ENCODE peak calls at places on chromosomes 12 and 14, in eight cellular contexts. H, U, L, J, Y, M, K and A are unnamed samples.

GRCh38 chr12:38664661-38665269 is 240.6 kb downstream of the CPNE8 start:
- DNase-seq in H (no peak), U (no peak), L (no peak), J (no peak), Y (peak), M (peak), K (no peak), A (no peak)

GRCh38 chr14:72665259-72665658 is 228.6 kb downstream of the DPF3 start:
- DNase-seq in H (no peak), U (no peak), L (no peak), J (no peak), Y (peak), M (peak), K (peak), A (no peak)

GRCh38 chr12:14261861-14262260 is 103.6 kb upstream of the ATF7IP start:
- DNase-seq in H (no peak), U (no peak), L (no peak), J (no peak), Y (no peak), M (no peak), K (no peak), A (no peak)

GRCh38 chr14:58151701-58152568 is at the start of gene ARMH4:
- DNase-seq in H (peak), U (peak), L (peak), J (peak), Y (peak), M (peak), K (peak), A (peak)

GRCh38 chr12:55659486-55660385 is 23.0 kb downstream of the OR10P1 start:
- DNase-seq in H (no peak), U (no peak), L (no peak), J (peak), Y (peak), M (no peak), K (peak), A (no peak)

GRCh38 chr12:132356686-132357622 is 27.6 kb upstream of the GALNT9 start:
- DNase-seq in H (no peak), U (no peak), L (peak), J (no peak), Y (peak), M (peak), K (peak), A (peak)

GRCh38 chr14:52998376-52999010 is 47.6 kb upstream of the FERMT2 start:
- DNase-seq in H (no peak), U (no peak), L (no peak), J (no peak), Y (peak), M (no peak), K (peak), A (no peak)

GRCh38 chr12:6277982-6278438 is 32.5 kb upstream of the PLEKHG6 start:
- DNase-seq in H (no peak), U (no peak), L (peak), J (no peak), Y (no peak), M (peak), K (no peak), A (no peak)

GRCh38 chr12:102107970-102108369 is 11.9 kb downstream of the NUP37 start:
- DNase-seq in H (no peak), U (no peak), L (no peak), J (no peak), Y (no peak), M (no peak), K (no peak), A (no peak)

GRCh38 chr12:114903394-114903748 is 219.4 kb upstream of the TBX3 start:
- DNase-seq in H (no peak), U (no peak), L (no peak), J (no peak), Y (peak), M (no peak), K (peak), A (no peak)
- H3K27ac ChIP-seq in H (no peak), U (no peak), L (no peak), J (no peak), Y (peak), M (no peak), K (peak), A (no peak)

GRCh38 chr14:96203116-96203515 is 1.5 kb upstream of the BDKRB2 start:
- DNase-seq in H (no peak), U (no peak), L (no peak), J (peak), Y (no peak), M (no peak), K (no peak), A (no peak)

GRCh38 chr14:96205059-96205993 is 687 bp downstream of the BDKRB2 start:
- DNase-seq in H (no peak), U (no peak), L (peak), J (no peak), Y (peak), M (peak), K (no peak), A (no peak)

GRCh38 chr14:96205994-96206392 is 1.4 kb downstream of the BDKRB2 start:
- DNase-seq in H (no peak), U (no peak), L (peak), J (no peak), Y (peak), M (no peak), K (no peak), A (no peak)

GRCh38 chr14:96203635-96204034 is 1.0 kb upstream of the BDKRB2 start:
- DNase-seq in H (no peak), U (no peak), L (peak), J (no peak), Y (no peak), M (peak), K (no peak), A (no peak)

GRCh38 chr14:96204151-96205058 is at the start of gene BDKRB2:
- DNase-seq in H (no peak), U (no peak), L (peak), J (peak), Y (peak), M (peak), K (peak), A (no peak)
- H3K27ac ChIP-seq in H (no peak), U (no peak), L (peak), J (no peak), Y (peak), M (peak), K (no peak), A (no peak)

GRCh38 chr14:67650161-67650560 is 24.3 kb downstream of the VTI1B start:
- DNase-seq in H (no peak), U (no peak), L (no peak), J (no peak), Y (peak), M (no peak), K (no peak), A (no peak)
- H3K27ac ChIP-seq in H (no peak), U (no peak), L (no peak), J (no peak), Y (peak), M (no peak), K (no peak), A (peak)

DNA sequence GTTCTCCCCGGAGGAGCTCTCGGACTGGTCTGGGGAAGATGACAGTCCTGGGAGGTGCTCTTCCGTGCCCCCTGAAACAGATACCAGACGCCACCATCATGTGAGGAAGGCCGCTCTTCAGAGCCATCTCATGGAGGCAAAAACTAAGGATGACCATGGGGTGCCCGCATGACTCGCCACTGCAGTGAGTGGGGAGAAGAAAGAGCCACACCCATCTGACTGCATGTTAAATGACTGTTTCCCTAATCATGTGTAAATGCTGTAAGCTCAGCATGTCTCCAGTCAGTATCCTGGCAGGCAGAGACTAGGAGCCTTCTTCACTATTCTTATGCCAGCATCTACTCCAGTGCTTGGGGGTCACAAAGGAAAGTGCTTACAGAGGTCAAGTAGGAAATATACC is 4.0 kb downstream of the STON2 start:
- DNase-seq in H (no peak), U (no peak), L (no peak), J (no peak), Y (peak), M (peak), K (no peak), A (no peak)
- H3K27ac ChIP-seq in H (no peak), U (no peak), L (no peak), J (no peak), Y (no peak), M (peak), K (no peak), A (no peak)

DNA sequence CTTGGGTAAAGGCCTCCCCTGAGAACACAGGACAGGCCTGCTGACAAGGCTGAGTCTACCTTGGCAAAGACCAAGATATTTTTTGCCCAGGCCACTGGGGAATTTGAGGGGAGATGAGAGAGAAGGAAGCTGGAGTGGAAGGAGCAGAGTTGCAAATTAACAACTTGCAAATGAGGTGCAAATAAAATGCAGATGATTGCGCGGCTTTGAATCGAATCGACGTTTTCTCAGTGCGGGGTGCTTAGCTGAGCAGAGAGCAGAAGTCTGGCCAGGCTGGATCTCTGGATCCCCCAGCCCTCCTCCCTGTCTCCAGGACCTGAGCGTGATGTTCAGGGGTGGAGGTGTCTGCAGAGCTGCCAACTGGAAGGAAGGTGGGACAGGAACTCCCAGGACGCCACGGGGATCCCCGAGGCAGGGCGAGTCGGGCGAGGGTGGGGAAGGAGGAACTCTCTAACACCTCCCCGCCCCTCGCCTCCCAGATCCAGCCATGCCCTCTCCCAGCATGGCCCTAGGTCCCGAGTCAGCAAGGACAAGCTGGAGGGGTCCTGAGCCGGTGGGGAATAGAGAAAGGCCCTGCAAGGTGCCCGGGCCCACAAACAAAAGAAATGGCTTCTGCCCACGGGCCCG is 534 bp upstream of the CARMIL3 start:
- DNase-seq in H (no peak), U (no peak), L (no peak), J (peak), Y (no peak), M (no peak), K (no peak), A (no peak)
- H3K27ac ChIP-seq in H (no peak), U (no peak), L (no peak), J (no peak), Y (no peak), M (peak), K (no peak), A (peak)

GRCh38 chr14:50830044-50830931 is 674 bp downstream of the NIN start:
- DNase-seq in H (peak), U (peak), L (no peak), J (peak), Y (peak), M (peak), K (peak), A (peak)
- H3K27ac ChIP-seq in H (peak), U (peak), L (no peak), J (peak), Y (peak), M (peak), K (peak), A (peak)

DNA sequence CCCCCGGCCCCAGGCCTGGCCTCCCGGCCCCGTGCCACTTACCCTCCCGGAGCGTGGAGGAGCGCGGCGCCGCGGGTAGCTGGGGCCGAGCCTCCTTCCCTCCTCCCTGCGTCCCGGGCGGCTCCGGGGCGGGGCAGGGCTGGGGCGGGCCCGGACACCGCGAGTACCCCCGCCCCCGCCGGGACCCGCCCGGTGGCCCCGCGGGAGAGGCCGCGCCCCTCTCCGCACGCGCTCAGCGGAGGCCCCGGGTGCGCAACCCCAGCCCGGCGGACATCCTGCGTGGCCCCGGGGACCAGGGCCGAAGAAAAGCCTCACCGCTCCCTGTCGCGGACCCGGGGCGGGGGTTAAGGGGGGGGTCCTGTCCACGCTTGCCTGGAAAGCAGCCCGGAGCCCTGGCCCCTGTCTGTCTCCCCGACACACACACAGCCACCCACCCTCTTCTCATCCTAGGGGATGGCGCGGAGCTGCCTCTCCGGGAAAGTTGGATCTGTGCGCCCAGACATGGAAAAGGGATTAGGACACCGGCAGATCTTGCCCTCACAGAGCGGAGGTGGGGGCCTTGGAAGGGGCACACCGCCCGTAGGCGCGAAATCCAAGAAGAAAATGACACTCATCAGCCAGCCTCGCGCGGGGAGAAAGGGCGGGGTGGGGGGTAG is at the start of gene SYNE3:
- DNase-seq in H (peak), U (peak), L (no peak), J (peak), Y (peak), M (peak), K (no peak), A (no peak)
- H3K27ac ChIP-seq in H (peak), U (peak), L (no peak), J (peak), Y (no peak), M (peak), K (no peak), A (peak)

GRCh38 chr14:92985521-92985920 is 62.6 kb downstream of the CHGA start:
- DNase-seq in H (no peak), U (no peak), L (no peak), J (peak), Y (no peak), M (no peak), K (no peak), A (no peak)
- H3K27ac ChIP-seq in H (no peak), U (no peak), L (no peak), J (peak), Y (no peak), M (peak), K (no peak), A (no peak)

DNA sequence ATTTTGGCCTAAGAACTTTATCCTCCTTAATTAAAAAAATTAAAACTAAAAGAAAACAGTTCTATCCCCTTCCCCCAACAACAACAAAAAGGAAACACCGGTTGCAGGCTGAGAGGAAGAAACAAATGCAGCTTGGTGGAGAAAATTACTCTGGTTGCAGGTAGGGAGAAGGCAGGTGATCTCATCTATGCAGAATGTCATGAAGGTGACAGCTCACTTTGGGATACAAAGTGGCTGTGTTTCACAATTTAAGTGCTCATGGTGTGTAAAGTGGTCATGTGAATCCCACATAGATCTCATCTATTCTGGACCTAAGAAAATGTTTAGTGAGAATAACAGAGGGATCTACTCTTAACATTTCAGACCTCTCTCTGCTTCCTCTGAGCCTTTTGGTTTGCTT is 219.7 kb upstream of the PKP2 start:
- DNase-seq in H (no peak), U (no peak), L (no peak), J (no peak), Y (no peak), M (no peak), K (no peak), A (no peak)
- H3K27ac ChIP-seq in H (no peak), U (no peak), L (no peak), J (no peak), Y (no peak), M (no peak), K (no peak), A (no peak)